ENCODE peak calls at places on chromosomes 1 and 21, in eight cellular contexts. I is AG04449; O is PC-9; L is coronary artery; X is brain microvascular endothelial cell; D is CD4-positive, alpha-beta T cell; J is bronchial epithelial cell; A is tibial artery. K is an unnamed sample.

GRCh38 chr21:17793675-17794123 is 25.5 kb downstream of the C21orf91 start:
- DNase-seq in I (peak; percentile 2), O (no peak), L (no peak), X (peak; percentile 4), D (no peak), J (no peak), A (no peak), K (no peak)

GRCh38 chr1:201268604-201269151 is 14.6 kb upstream of the PKP1 start:
- DNase-seq in I (peak; percentile 38), O (no peak), L (peak; percentile 64), X (peak; percentile 87), D (no peak), J (peak; percentile 81), A (no peak), K (peak; percentile 12)

GRCh38 chr1:22440582-22440981 is 11.1 kb upstream of the ZBTB40 start:
- DNase-seq in I (no peak), O (no peak), L (no peak), X (no peak), D (no peak), J (no peak), A (no peak), K (no peak)

GRCh38 chr1:67479146-67479891 is 49.1 kb upstream of the SERBP1 start:
- DNase-seq in I (no peak), O (peak; percentile 39), L (no peak), X (no peak), D (no peak), J (peak; percentile 43), A (peak; percentile 72), K (no peak)

GRCh38 chr1:235139315-235139714 is 10.7 kb upstream of the TOMM20 start:
- DNase-seq in I (no peak), O (no peak), L (no peak), X (no peak), D (no peak), J (no peak), A (no peak), K (no peak)

GRCh38 chr1:145878724-145879123 is 6.9 kb downstream of the ANKRD35 start:
- DNase-seq in I (no peak), O (no peak), L (no peak), X (no peak), D (no peak), J (peak; percentile 90), A (no peak), K (no peak)

GRCh38 chr1:83026745-83027144 is 972.2 kb downstream of the TTLL7 start:
- DNase-seq in I (no peak), O (no peak), L (no peak), X (no peak), D (no peak), J (no peak), A (no peak), K (no peak)

GRCh38 chr1:183449223-183449770 is 23.0 kb upstream of the SMG7 start:
- DNase-seq in I (no peak), O (no peak), L (no peak), X (no peak), D (no peak), J (no peak), A (no peak), K (no peak)

GRCh38 chr21:43961382-43961909 is 50.7 kb upstream of the TRAPPC10 start:
- DNase-seq in I (no peak), O (no peak), L (no peak), X (no peak), D (no peak), J (no peak), A (no peak), K (no peak)

GRCh38 chr1:221555689-221556433 is 186.0 kb downstream of the DUSP10 start:
- DNase-seq in I (no peak), O (no peak), L (no peak), X (no peak), D (no peak), J (no peak), A (no peak), K (no peak)

GRCh38 chr1:225874431-225874830 is 7.7 kb downstream of the TMEM63A start:
- DNase-seq in I (no peak), O (no peak), L (no peak), X (no peak), D (no peak), J (no peak), A (no peak), K (no peak)

GRCh38 chr21:17460094-17460493 is 52.7 kb upstream of the CXADR start:
- DNase-seq in I (no peak), O (no peak), L (no peak), X (no peak), D (no peak), J (no peak), A (no peak), K (no peak)

GRCh38 chr1:2415801-2416208 is 3.4 kb upstream of the PEX10 start:
- DNase-seq in I (no peak), O (no peak), L (no peak), X (no peak), D (peak; percentile 54), J (peak; percentile 36), A (no peak), K (no peak)

GRCh38 chr1:10646347-10646861 is 150.0 kb downstream of the CASZ1 start:
- DNase-seq in I (no peak), O (no peak), L (no peak), X (peak; percentile 68), D (no peak), J (peak; percentile 91), A (no peak), K (no peak)

GRCh38 chr1:115507256-115507589 is 134.5 kb upstream of the VANGL1 start:
- DNase-seq in I (no peak), O (peak; percentile 17), L (no peak), X (peak; percentile 22), D (no peak), J (peak; percentile 54), A (no peak), K (no peak)

DNA sequence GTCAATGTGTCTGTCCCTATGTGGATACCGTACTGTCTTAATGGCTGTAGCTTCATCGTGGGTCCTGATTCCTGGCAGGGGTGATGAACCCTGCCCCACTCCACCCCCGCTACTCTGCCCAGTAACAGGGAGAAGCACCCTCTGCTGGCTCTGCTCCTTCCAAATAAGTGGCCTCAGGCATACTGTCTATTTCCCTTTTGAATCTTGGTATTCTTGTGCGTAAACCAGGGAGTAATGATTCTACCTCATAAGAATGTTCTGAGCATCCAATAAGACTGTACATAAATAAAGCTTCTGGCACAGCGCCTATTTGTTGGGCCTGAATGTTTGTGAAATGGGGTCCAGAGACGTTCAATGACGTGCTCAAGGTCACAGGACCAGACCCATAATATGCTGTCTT is 35.2 kb upstream of the CTPS1 start:
- DNase-seq in I (peak; percentile 29), O (peak; percentile 53), L (peak; percentile 83), X (peak; percentile 96), D (no peak), J (peak; percentile 72), A (peak; percentile 73), K (no peak)
- TF ChIP-seq CTCF in I (no peak), O (no peak), L (no peak), X (peak; percentile 36), D (no peak), J (no peak), A (no peak), K (no peak)

DNA sequence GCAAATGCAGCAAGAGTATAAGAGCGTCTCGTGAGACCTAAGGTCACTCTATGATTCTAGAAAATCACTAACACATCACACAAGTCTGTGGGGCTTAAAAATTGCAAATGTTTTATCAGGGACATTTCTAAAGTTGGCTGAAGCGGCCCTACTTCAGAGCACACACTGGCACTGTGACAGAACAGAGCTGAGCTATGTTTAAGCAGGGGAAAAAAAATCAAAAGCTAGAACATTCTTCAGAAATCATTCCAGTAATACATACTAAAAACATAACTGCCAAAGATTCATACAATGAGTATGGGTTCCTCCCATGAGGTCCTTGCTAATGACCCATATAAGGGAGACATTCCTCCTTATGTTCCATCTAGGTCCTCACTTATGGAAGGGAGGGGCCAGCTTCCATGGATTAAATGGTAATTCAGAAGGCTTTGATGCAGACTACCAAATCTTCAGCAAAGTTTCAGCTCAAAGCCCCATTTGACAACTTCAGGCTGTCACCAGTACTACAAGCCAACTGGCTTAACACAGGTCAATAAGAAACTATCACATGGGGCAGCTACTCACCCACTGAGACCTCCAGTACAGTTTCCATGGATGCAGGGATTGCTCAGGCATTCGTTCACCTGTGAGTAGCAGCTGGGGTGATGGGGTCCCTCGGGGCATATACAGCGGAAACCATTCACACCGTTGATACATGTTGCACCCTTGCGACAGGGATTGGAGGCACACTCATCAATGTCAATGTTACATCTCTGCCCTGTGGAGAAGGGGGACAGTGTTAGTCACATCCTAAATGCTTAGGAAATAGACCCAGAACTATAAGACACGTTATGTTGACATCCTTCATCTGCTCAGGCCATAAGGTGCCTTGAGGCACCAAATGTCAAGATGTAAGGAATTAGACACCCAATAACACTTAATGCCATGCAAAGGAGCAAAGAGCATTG is 58.4 kb upstream of the ADAM30 start:
- DNase-seq in I (no peak), O (no peak), L (no peak), X (no peak), D (no peak), J (no peak), A (no peak), K (no peak)
- TF ChIP-seq CTCF in I (no peak), O (no peak), L (no peak), X (peak; percentile 20), D (no peak), J (no peak), A (peak; percentile 9), K (no peak)

DNA sequence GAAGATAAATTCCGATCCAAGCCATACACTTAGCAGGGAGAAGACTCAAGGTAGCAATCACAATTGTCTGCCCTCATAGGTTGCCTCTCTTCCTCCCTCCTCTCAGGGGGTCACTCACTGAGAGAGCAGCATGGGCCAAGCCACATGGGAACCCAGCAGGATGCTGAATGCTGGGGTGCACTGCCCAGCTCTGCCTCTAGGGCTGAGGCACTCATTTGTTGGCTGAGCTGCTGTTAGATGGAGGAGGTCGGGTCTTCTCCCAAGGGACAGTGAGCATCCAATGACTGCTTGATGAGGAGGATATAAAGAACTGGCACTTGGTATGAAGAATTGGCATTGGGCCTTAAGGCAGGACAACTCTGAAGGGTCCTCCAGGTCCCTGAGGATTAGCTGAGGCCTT is 418.8 kb downstream of the SIPA1L2 start:
- DNase-seq in I (no peak), O (no peak), L (peak; percentile 14), X (no peak), D (no peak), J (no peak), A (no peak), K (no peak)
- TF ChIP-seq CTCF in I (peak; percentile 7), O (peak; percentile 52), L (no peak), X (peak; percentile 59), D (no peak), J (peak; percentile 58), A (no peak), K (no peak)

DNA sequence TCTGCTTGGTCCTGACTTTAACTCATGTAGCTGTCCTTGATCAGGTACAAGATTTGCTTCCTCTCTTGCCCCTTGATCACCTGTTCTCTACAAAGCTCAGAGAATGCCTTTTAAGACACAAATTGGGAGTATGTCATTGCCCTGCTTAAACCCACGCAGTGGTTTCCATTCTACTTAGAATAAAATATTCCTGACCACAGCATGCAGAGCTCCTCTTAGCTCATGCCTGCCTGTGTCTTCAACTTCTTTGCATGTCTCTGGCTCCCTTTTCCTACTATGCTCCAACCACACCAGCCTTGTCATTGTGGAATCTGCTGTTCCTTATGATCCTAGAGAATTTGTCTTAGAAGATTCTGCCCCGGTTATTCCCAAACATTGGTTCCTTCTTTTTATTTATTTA is 393.1 kb downstream of the RRAGC start:
- DNase-seq in I (no peak), O (no peak), L (no peak), X (no peak), D (no peak), J (no peak), A (no peak), K (no peak)
- TF ChIP-seq CTCF in I (no peak), O (no peak), L (no peak), X (no peak), D (no peak), J (no peak), A (no peak), K (no peak)

K was measured in CD14-positive monocyte.